ENCODE peak calls at places on chromosomes 6 and 20, in nine cellular contexts. O, A, M, T, G, Q, L, F and Y are unnamed samples.

GRCh38 chr6:81995548-81996289 is 243.2 kb upstream of the TENT5A start:
- DNase-seq in O (no peak), Q (peak), F (no peak), T (no peak), M (no peak), G (no peak), A (no peak), L (no peak), Y (no peak)

GRCh38 chr20:15379897-15380296 is 1042.5 kb upstream of the FLRT3 start:
- DNase-seq in Q (no peak), A (no peak), L (no peak), G (no peak), O (no peak), T (no peak), M (no peak), F (no peak), Y (no peak)

GRCh38 chr20:46810442-46811327 is 84.0 kb upstream of the EYA2 start:
- DNase-seq in F (no peak), Q (no peak), G (no peak), O (no peak), T (peak), A (no peak), L (no peak), M (no peak), Y (no peak)

GRCh38 chr20:44006126-44006525 is 91.5 kb downstream of the TOX2 start:
- DNase-seq in A (no peak), Q (no peak), L (no peak), O (no peak), T (peak), F (no peak), G (no peak), M (no peak), Y (no peak)

GRCh38 chr6:48213076-48213788 is 102.2 kb upstream of the PTCHD4 start:
- DNase-seq in Q (no peak), L (no peak), O (no peak), F (no peak), A (no peak), T (no peak), M (no peak), G (no peak), Y (no peak)

GRCh38 chr6:52904562-52905279 is 4.8 kb downstream of the GSTA3 start:
- DNase-seq in O (no peak), F (no peak), M (no peak), A (no peak), G (no peak), L (no peak), Q (no peak), T (no peak), Y (no peak)

GRCh38 chr6:11770546-11771466 is 7.8 kb downstream of the ADTRP start:
- DNase-seq in O (peak), A (peak), F (peak), M (peak), L (peak), Q (peak), T (peak), G (peak), Y (peak)

GRCh38 chr20:6053064-6053775 is 640 bp downstream of the LRRN4 start:
- DNase-seq in M (no peak), A (no peak), T (peak), O (no peak), G (no peak), Q (no peak), L (no peak), F (no peak), Y (no peak)

GRCh38 chr20:52172392-52173047 is 19.1 kb downstream of the ZFP64 start:
- DNase-seq in M (no peak), A (no peak), T (no peak), L (no peak), O (no peak), Q (no peak), F (no peak), G (no peak), Y (no peak)

GRCh38 chr6:119428647-119429046 is 79.1 kb upstream of the MAN1A1 start:
- DNase-seq in L (no peak), F (no peak), T (no peak), M (no peak), O (no peak), A (no peak), G (no peak), Q (no peak), Y (no peak)

GRCh38 chr6:150894935-150895686 is 29.6 kb downstream of the MTHFD1L start:
- DNase-seq in A (peak), L (no peak), Q (peak), T (peak), F (no peak), G (no peak), M (peak), O (no peak), Y (no peak)

GRCh38 chr20:8299921-8300320 is 167.9 kb downstream of the PLCB1 start:
- DNase-seq in T (no peak), M (no peak), G (no peak), F (no peak), Q (peak), A (no peak), O (no peak), L (no peak), Y (no peak)

GRCh38 chr6:41719796-41720620 is 15.4 kb downstream of the TFEB start:
- DNase-seq in F (no peak), T (no peak), O (no peak), A (no peak), L (no peak), G (no peak), M (no peak), Q (no peak), Y (no peak)

GRCh38 chr6:168319279-168320051 is at the start of gene DACT2:
- DNase-seq in M (no peak), Q (no peak), A (no peak), T (no peak), F (no peak), O (no peak), L (no peak), G (no peak), Y (no peak)

GRCh38 chr6:149414822-149415221 is 14.8 kb downstream of the SUMO4 start:
- DNase-seq in A (no peak), Q (no peak), L (no peak), G (no peak), M (no peak), T (no peak), O (no peak), F (no peak), Y (no peak)

GRCh38 chr6:92538926-92539325 is 880.4 kb downstream of the EPHA7 start:
- DNase-seq in F (no peak), M (no peak), Q (no peak), G (no peak), L (no peak), A (no peak), O (no peak), T (no peak), Y (no peak)

GRCh38 chr6:170091639-170092579 is 199.0 kb downstream of the DLL1 start:
- DNase-seq in O (no peak), T (peak), Q (no peak), F (no peak), M (peak), L (no peak), G (no peak), A (peak), Y (peak)

GRCh38 chr20:47726632-47727031 is 58.6 kb downstream of the SULF2 start:
- DNase-seq in G (no peak), T (no peak), Q (no peak), L (no peak), O (no peak), A (no peak), F (no peak), M (no peak), Y (peak)

GRCh38 chr6:139536751-139537617 is 162.5 kb upstream of the CITED2 start:
- DNase-seq in L (no peak), T (no peak), Q (no peak), O (no peak), M (no peak), G (no peak), F (no peak), A (no peak), Y (no peak)

GRCh38 chr6:36610576-36611336 is 16.6 kb downstream of the SRSF3 start:
- DNase-seq in G (no peak), M (peak), Q (no peak), T (peak), L (no peak), F (no peak), O (peak), A (peak), Y (peak)

GRCh38 chr20:19661717-19662637 is 96.1 kb upstream of the RIN2 start:
- DNase-seq in O (peak), L (peak), A (peak), T (peak), G (no peak), F (peak), M (peak), Q (peak), Y (peak)

GRCh38 chr6:114747995-114748625 is 405.3 kb upstream of the HS3ST5 start:
- DNase-seq in G (no peak), A (no peak), F (peak), O (no peak), T (no peak), Q (peak), M (no peak), L (peak), Y (no peak)

GRCh38 chr6:137764464-137764863 is 102.6 kb upstream of the TNFAIP3 start:
- DNase-seq in A (no peak), Q (peak), O (no peak), G (no peak), L (peak), T (no peak), F (no peak), M (no peak), Y (no peak)

GRCh38 chr20:10111144-10111771 is 76.5 kb downstream of the ANKEF1 start:
- DNase-seq in F (no peak), A (no peak), G (no peak), O (no peak), L (no peak), T (no peak), M (no peak), Q (no peak), Y (no peak)

GRCh38 chr6:154661751-154662150 is 71.5 kb upstream of the SCAF8 start:
- DNase-seq in F (no peak), T (no peak), L (no peak), A (no peak), M (no peak), O (no peak), G (no peak), Q (no peak), Y (no peak)

GRCh38 chr20:59122377-59122932 is 41.2 kb upstream of the ZNF831 start:
- DNase-seq in O (no peak), Q (no peak), A (no peak), M (no peak), T (no peak), F (no peak), G (no peak), L (no peak), Y (no peak)

GRCh38 chr20:44610313-44610965 is 28.1 kb downstream of the PKIG start:
- DNase-seq in G (no peak), Q (peak), A (no peak), T (peak), L (no peak), F (no peak), M (peak), O (no peak), Y (peak)

GRCh38 chr20:34705383-34706021 is 1.4 kb downstream of the TP53INP2 start:
- DNase-seq in T (no peak), A (no peak), F (peak), O (no peak), Q (peak), G (no peak), M (no peak), L (no peak), Y (no peak)

GRCh38 chr6:44179072-44179536 is 20.5 kb downstream of the CAPN11 start:
- DNase-seq in L (no peak), Q (no peak), M (no peak), T (no peak), F (no peak), O (no peak), G (no peak), A (no peak), Y (no peak)

GRCh38 chr6:24270011-24270410 is 87.8 kb downstream of the DCDC2 start:
- DNase-seq in F (no peak), G (no peak), M (no peak), L (no peak), T (no peak), Q (no peak), A (no peak), O (no peak), Y (no peak)

GRCh38 chr6:36759177-36759757 is 61.6 kb downstream of the RAB44 start:
- DNase-seq in G (no peak), Q (peak), A (peak), F (peak), T (peak), O (peak), L (peak), M (peak), Y (peak)

GRCh38 chr6:93177918-93178317 is 241.4 kb downstream of the EPHA7 start:
- DNase-seq in O (no peak), G (no peak), F (no peak), L (no peak), M (no peak), T (no peak), A (no peak), Q (no peak), Y (no peak)

GRCh38 chr6:41586564-41586963 is 40.4 kb downstream of the FOXP4 start:
- DNase-seq in F (no peak), M (no peak), O (no peak), T (no peak), L (no peak), A (no peak), Q (no peak), G (no peak), Y (no peak)

GRCh38 chr6:2989332-2990178 is 10.1 kb upstream of the NQO2 start:
- DNase-seq in G (peak), F (peak), M (peak), O (peak), T (peak), Q (peak), L (peak), A (peak), Y (peak)

GRCh38 chr6:31356946-31357466 is at the start of gene HLA-B:
- DNase-seq in A (peak), Q (peak), L (peak), O (peak), T (peak), G (peak), F (peak), M (peak), Y (peak)

GRCh38 chr6:82176616-82177015 is 70.9 kb downstream of the IBTK start:
- DNase-seq in F (no peak), A (no peak), M (no peak), L (peak), O (no peak), T (no peak), G (no peak), Q (peak), Y (no peak)

GRCh38 chr20:62952373-62953166 is at the start of gene SLC17A9:
- DNase-seq in O (peak), A (peak), G (peak), M (peak), T (peak), Q (no peak), F (peak), L (no peak), Y (peak)

GRCh38 chr20:62950741-62951140 is 1.8 kb upstream of the SLC17A9 start:
- DNase-seq in M (no peak), A (no peak), O (peak), L (no peak), Q (no peak), F (no peak), G (no peak), T (no peak), Y (no peak)

GRCh38 chr20:62951143-62951895 is 1.2 kb upstream of the SLC17A9 start:
- DNase-seq in G (no peak), F (no peak), Q (no peak), O (peak), M (no peak), L (no peak), T (no peak), A (no peak), Y (no peak)

GRCh38 chr20:62953167-62953838 is 794 bp downstream of the SLC17A9 start:
- DNase-seq in L (no peak), F (no peak), T (no peak), Q (no peak), O (peak), M (peak), A (peak), G (no peak), Y (peak)

DNA sequence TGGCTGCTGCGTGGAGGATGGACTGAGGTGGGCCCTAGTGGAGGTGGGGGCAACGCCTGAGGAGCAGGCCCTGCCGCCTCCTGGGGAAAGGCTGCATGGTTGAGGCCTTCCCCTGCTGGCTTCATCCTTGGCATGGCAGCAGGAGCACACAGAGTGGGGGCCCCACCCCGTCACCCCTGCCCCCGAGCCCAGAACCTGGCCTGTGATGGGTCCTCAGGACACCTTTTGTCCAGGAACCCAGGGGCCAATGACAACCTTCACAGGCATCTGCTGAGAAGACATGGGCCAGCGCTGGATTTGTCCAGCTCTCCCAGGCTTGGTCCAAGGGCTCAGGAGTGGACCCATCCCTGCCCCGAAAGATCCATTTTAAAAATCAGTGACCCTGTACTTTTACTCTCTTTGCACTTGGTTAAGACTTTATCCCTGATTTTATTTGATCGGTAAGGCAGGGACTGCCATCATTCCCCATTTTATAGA is 575 bp upstream of the SLC17A9 start:
- DNase-seq in G (no peak), O (peak), T (no peak), L (no peak), Q (no peak), A (no peak), M (peak), F (no peak), Y (peak)
- H3K4me3 ChIP-seq in G (peak), O (no peak), T (no peak), L (peak), Q (no peak), A (peak), M (peak), F (peak), Y (no peak)

GRCh38 chr20:1804129-1804503 is 91.1 kb upstream of the SIRPA start:
- DNase-seq in M (no peak), Q (no peak), L (no peak), F (no peak), A (peak), O (no peak), T (no peak), G (no peak), Y (no peak)
- H3K4me3 ChIP-seq in M (no peak), Q (no peak), L (no peak), F (peak), A (no peak), O (no peak), T (no peak), G (peak), Y (peak)

DNA sequence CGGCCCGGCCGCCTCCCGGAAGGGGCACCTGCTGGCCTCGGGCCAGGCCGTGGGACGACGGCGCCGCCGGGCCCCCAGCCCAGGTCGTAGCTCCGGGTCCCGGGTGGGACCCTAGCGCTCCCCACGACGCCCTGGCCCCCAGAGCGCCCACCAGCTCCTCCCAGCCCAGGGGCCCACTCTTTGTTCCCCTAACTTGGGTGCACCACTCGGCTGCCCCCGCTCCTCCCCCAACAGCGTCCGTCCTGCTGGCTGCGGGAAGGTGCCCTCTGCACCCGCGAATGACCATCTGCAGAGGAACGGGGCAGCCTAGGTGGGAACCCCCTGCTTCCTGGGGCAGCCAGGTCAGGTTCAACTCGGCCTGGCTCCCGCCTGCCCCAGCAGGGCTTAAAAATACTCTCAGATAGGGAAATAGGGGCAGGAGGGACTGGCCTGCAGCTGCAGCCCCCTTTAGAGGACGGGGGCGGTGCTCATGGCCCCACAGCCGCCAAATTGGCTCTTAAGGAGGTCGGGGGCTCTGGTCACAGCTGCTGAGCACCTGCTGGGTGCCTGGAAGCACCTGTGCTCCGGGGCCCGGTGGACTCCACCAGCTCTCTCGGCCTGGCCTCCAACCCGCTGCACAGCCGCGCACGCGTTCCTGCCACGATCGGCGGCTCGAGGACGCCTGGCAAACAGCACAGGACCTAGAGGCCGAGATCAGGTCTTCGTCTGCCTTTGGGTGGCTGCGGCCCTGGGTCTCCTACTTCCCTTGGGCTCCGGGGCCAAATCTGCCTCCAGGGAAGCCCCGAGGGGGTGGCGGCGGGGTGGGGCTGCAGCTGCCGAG is 581 bp upstream of the LAMA5 start:
- DNase-seq in T (no peak), A (no peak), F (peak), O (peak), L (no peak), M (peak), G (no peak), Q (no peak), Y (no peak)
- H3K4me3 ChIP-seq in T (no peak), A (peak), F (peak), O (peak), L (peak), M (peak), G (peak), Q (peak), Y (peak)

DNA sequence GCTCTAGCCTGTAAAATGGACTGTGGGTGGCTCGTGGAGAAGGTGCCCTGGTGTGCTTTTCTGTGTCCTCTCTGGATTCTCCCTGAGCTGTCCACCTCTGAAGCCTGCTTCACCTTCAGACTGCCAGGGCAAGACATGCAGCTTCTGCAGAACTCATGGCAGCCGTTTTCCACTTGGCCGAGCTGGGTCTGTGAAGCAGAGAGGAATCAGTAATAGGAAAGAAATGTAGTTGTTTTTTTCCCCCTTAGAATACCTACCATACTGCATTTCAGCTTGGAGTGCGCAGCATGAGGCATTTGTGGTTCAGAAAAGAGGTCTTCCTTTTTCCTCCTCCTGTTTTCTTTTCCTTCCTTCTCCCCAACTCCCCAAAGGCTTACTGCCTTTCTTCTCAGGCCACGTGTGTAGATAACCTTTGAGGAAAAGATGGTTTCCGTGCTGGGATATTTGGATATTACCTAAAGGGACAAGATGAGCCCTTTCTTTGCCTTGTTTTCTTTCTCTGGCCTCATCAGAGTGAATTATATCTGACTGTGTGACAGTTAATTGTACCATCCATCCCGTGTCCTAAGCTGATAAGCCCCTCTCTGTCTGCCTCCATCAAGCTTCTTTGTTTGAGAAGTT is 39.4 kb downstream of the RREB1 start:
- DNase-seq in L (no peak), M (no peak), T (no peak), G (no peak), A (no peak), Q (no peak), F (no peak), O (no peak), Y (no peak)
- H3K4me3 ChIP-seq in L (no peak), M (no peak), T (no peak), G (no peak), A (peak), Q (no peak), F (no peak), O (no peak), Y (no peak)